ENCODE peak calls at places on chromosomes 4 and X, in ten cellular contexts. One of them, this sample, is unnamed.

GRCh38 chrX:64977830-64978229 is 1.6 kb upstream of the ZC4H2 start:
- DNase-seq in K562: no peak
- DNase-seq in fibroblast of the aortic adventitia: no peak
- DNase-seq in A673: no peak
- DNase-seq in uterus: no peak
- DNase-seq in pancreas: no peak
- DNase-seq in IMR-90: peak
- DNase-seq in stomach: no peak
- DNase-seq in OCI-LY7: no peak
- DNase-seq in right atrium auricular region: no peak
- DNase-seq in this sample: no peak

GRCh38 chr4:3096207-3096606 is 21.7 kb downstream of the HTT start:
- DNase-seq in K562: no peak
- DNase-seq in fibroblast of the aortic adventitia: no peak
- DNase-seq in A673: no peak
- DNase-seq in uterus: no peak
- DNase-seq in pancreas: no peak
- DNase-seq in IMR-90: no peak
- DNase-seq in stomach: no peak
- DNase-seq in OCI-LY7: no peak
- DNase-seq in right atrium auricular region: no peak
- DNase-seq in this sample: no peak

GRCh38 chr4:148445071-148445902 is 3.1 kb upstream of the NR3C2 start:
- DNase-seq in K562: peak
- DNase-seq in fibroblast of the aortic adventitia: no peak
- DNase-seq in A673: peak
- DNase-seq in uterus: peak
- DNase-seq in pancreas: peak
- DNase-seq in IMR-90: no peak
- DNase-seq in stomach: peak
- DNase-seq in OCI-LY7: peak
- DNase-seq in right atrium auricular region: peak
- DNase-seq in this sample: no peak

GRCh38 chr4:68372588-68372987 is 22.7 kb upstream of the YTHDC1 start:
- DNase-seq in K562: no peak
- DNase-seq in fibroblast of the aortic adventitia: no peak
- DNase-seq in A673: no peak
- DNase-seq in uterus: no peak
- DNase-seq in pancreas: no peak
- DNase-seq in IMR-90: peak
- DNase-seq in stomach: no peak
- DNase-seq in OCI-LY7: no peak
- DNase-seq in right atrium auricular region: no peak
- DNase-seq in this sample: no peak

GRCh38 chr4:174582463-174582862 is 60.2 kb upstream of the HPGD start:
- DNase-seq in K562: no peak
- DNase-seq in fibroblast of the aortic adventitia: no peak
- DNase-seq in A673: no peak
- DNase-seq in uterus: no peak
- DNase-seq in pancreas: no peak
- DNase-seq in IMR-90: no peak
- DNase-seq in stomach: no peak
- DNase-seq in OCI-LY7: no peak
- DNase-seq in right atrium auricular region: no peak
- DNase-seq in this sample: no peak

GRCh38 chr4:19030048-19030447 is 1008.5 kb upstream of the LCORL start:
- DNase-seq in K562: no peak
- DNase-seq in fibroblast of the aortic adventitia: no peak
- DNase-seq in A673: no peak
- DNase-seq in uterus: no peak
- DNase-seq in pancreas: no peak
- DNase-seq in IMR-90: peak
- DNase-seq in stomach: no peak
- DNase-seq in OCI-LY7: no peak
- DNase-seq in right atrium auricular region: no peak
- DNase-seq in this sample: no peak

GRCh38 chr4:168881754-168882153 is 128.3 kb downstream of the CBR4 start:
- DNase-seq in K562: no peak
- DNase-seq in fibroblast of the aortic adventitia: no peak
- DNase-seq in A673: no peak
- DNase-seq in uterus: no peak
- DNase-seq in pancreas: no peak
- DNase-seq in IMR-90: no peak
- DNase-seq in stomach: no peak
- DNase-seq in OCI-LY7: no peak
- DNase-seq in right atrium auricular region: no peak
- DNase-seq in this sample: no peak

GRCh38 chr4:153393397-153393796 is 48.9 kb downstream of the MND1 start:
- DNase-seq in K562: no peak
- DNase-seq in fibroblast of the aortic adventitia: peak
- DNase-seq in A673: no peak
- DNase-seq in uterus: no peak
- DNase-seq in pancreas: peak
- DNase-seq in IMR-90: peak
- DNase-seq in stomach: no peak
- DNase-seq in OCI-LY7: no peak
- DNase-seq in right atrium auricular region: no peak
- DNase-seq in this sample: no peak

GRCh38 chr4:182443070-182443469 is 199.9 kb downstream of the TENM3 start:
- DNase-seq in K562: no peak
- DNase-seq in fibroblast of the aortic adventitia: no peak
- DNase-seq in A673: no peak
- DNase-seq in uterus: no peak
- DNase-seq in pancreas: no peak
- DNase-seq in IMR-90: no peak
- DNase-seq in stomach: no peak
- DNase-seq in OCI-LY7: no peak
- DNase-seq in right atrium auricular region: no peak
- DNase-seq in this sample: no peak

GRCh38 chr4:161841759-161842158 is 322.0 kb downstream of the FSTL5 start:
- DNase-seq in K562: no peak
- DNase-seq in fibroblast of the aortic adventitia: no peak
- DNase-seq in A673: no peak
- DNase-seq in uterus: no peak
- DNase-seq in pancreas: no peak
- DNase-seq in IMR-90: no peak
- DNase-seq in stomach: no peak
- DNase-seq in OCI-LY7: no peak
- DNase-seq in right atrium auricular region: no peak
- DNase-seq in this sample: no peak

GRCh38 chr4:141416677-141417363 is 196.1 kb downstream of the ZNF330 start:
- DNase-seq in K562: no peak
- DNase-seq in fibroblast of the aortic adventitia: peak
- DNase-seq in A673: no peak
- DNase-seq in uterus: no peak
- DNase-seq in pancreas: no peak
- DNase-seq in IMR-90: peak
- DNase-seq in stomach: no peak
- DNase-seq in OCI-LY7: no peak
- DNase-seq in right atrium auricular region: no peak
- DNase-seq in this sample: no peak

GRCh38 chr4:3411676-3412075 is 30.1 kb upstream of the HGFAC start:
- DNase-seq in K562: no peak
- DNase-seq in fibroblast of the aortic adventitia: no peak
- DNase-seq in A673: no peak
- DNase-seq in uterus: no peak
- DNase-seq in pancreas: no peak
- DNase-seq in IMR-90: no peak
- DNase-seq in stomach: no peak
- DNase-seq in OCI-LY7: no peak
- DNase-seq in right atrium auricular region: no peak
- DNase-seq in this sample: no peak

DNA sequence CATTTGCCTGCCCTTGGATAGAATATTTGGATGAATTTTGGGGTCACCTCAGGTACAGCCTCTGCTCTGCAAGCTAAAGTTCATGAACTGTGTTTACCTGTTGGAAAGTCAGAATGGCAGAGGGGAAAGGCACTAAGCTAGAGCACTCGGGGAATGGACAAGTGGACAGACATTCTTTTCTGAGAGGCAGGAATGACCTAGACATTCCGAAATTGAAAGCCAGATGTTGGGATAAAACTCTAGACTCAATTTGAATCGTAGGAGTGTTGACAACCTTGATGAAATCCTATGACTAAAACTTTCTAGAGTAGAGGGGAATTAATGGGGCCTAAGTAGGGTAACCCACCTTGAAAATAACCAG is 56.1 kb downstream of the LUZP4 start:
- DNase-seq in K562: no peak
- DNase-seq in fibroblast of the aortic adventitia: peak
- DNase-seq in A673: no peak
- DNase-seq in uterus: no peak
- DNase-seq in pancreas: no peak
- DNase-seq in IMR-90: no peak
- DNase-seq in stomach: no peak
- DNase-seq in OCI-LY7: no peak
- DNase-seq in right atrium auricular region: no peak
- DNase-seq in this sample: no peak
- H3K4me3 ChIP-seq in K562: no peak
- H3K4me3 ChIP-seq in fibroblast of the aortic adventitia: no peak
- H3K4me3 ChIP-seq in A673: no peak
- H3K4me3 ChIP-seq in uterus: no peak
- H3K4me3 ChIP-seq in pancreas: no peak
- H3K4me3 ChIP-seq in IMR-90: no peak
- H3K4me3 ChIP-seq in stomach: no peak
- H3K4me3 ChIP-seq in OCI-LY7: no peak
- H3K4me3 ChIP-seq in right atrium auricular region: no peak
- H3K4me3 ChIP-seq in this sample: no peak

DNA sequence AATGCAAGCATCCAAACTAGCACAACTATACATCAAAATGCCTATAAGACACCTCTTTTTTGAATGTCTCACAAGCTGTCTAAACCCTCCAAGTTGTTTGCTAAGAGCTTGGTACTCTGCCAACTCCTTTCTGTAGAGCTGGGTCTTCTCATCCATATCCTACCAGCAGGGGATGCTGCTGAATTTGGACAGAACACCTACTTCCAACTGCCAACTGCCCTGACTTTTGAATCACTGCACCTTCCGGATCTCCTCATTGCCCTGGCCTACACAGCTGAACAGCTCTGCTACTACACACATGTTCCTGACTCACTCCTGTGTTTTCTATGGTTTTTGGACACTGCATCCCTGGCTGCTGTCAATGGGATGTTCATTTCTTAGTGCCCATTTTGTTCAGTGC is 18.7 kb downstream of the FAM184B start:
- DNase-seq in K562: peak
- DNase-seq in fibroblast of the aortic adventitia: peak
- DNase-seq in A673: peak
- DNase-seq in uterus: no peak
- DNase-seq in pancreas: no peak
- DNase-seq in IMR-90: peak
- DNase-seq in stomach: no peak
- DNase-seq in OCI-LY7: peak
- DNase-seq in right atrium auricular region: no peak
- DNase-seq in this sample: peak
- TF ChIP-seq CTCF in K562: peak
- TF ChIP-seq CTCF in fibroblast of the aortic adventitia: peak
- TF ChIP-seq CTCF in A673: peak
- TF ChIP-seq CTCF in uterus: no peak
- TF ChIP-seq CTCF in pancreas: no peak
- TF ChIP-seq CTCF in IMR-90: peak
- TF ChIP-seq CTCF in stomach: no peak
- TF ChIP-seq CTCF in OCI-LY7: peak
- TF ChIP-seq CTCF in right atrium auricular region: no peak
- TF ChIP-seq CTCF in this sample: peak

GRCh38 chrX:136781180-136781797 is 557 bp upstream of the ARHGEF6 start:
- DNase-seq in K562: no peak
- DNase-seq in fibroblast of the aortic adventitia: peak
- DNase-seq in A673: no peak
- DNase-seq in uterus: no peak
- DNase-seq in pancreas: no peak
- DNase-seq in IMR-90: no peak
- DNase-seq in stomach: no peak
- DNase-seq in OCI-LY7: peak
- DNase-seq in right atrium auricular region: no peak
- DNase-seq in this sample: no peak

GRCh38 chrX:136778914-136779313 is 1.8 kb downstream of the ARHGEF6 start:
- DNase-seq in K562: no peak
- DNase-seq in fibroblast of the aortic adventitia: no peak
- DNase-seq in A673: no peak
- DNase-seq in uterus: no peak
- DNase-seq in pancreas: no peak
- DNase-seq in IMR-90: no peak
- DNase-seq in stomach: no peak
- DNase-seq in OCI-LY7: no peak
- DNase-seq in right atrium auricular region: no peak
- DNase-seq in this sample: no peak

GRCh38 chrX:136779346-136779781 is 1.4 kb downstream of the ARHGEF6 start:
- DNase-seq in K562: no peak
- DNase-seq in fibroblast of the aortic adventitia: no peak
- DNase-seq in A673: no peak
- DNase-seq in uterus: no peak
- DNase-seq in pancreas: no peak
- DNase-seq in IMR-90: no peak
- DNase-seq in stomach: no peak
- DNase-seq in OCI-LY7: peak
- DNase-seq in right atrium auricular region: no peak
- DNase-seq in this sample: no peak

GRCh38 chrX:136780738-136781137 is at the start of gene ARHGEF6:
- DNase-seq in K562: no peak
- DNase-seq in fibroblast of the aortic adventitia: peak
- DNase-seq in A673: no peak
- DNase-seq in uterus: no peak
- DNase-seq in pancreas: no peak
- DNase-seq in IMR-90: no peak
- DNase-seq in stomach: no peak
- DNase-seq in OCI-LY7: peak
- DNase-seq in right atrium auricular region: no peak
- DNase-seq in this sample: no peak

DNA sequence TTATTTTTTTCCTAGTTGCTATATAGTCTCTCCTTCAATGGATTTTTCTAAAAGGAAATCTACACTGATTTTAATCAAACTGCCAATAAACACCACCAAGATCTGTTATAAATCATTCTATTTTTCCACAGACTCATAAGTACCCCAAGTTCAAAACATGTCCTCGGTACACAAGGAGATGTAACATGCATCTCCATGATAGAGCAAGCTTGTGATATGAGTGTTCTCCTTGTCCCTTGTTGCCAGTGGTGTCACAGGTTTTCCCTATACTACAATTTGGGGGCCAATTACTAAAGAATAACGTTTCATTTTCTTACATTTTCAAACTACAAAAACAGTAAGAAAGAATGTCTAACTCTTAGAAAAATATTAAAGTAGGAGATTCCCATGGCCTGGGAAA is 491 bp downstream of the ARHGEF6 start:
- DNase-seq in K562: no peak
- DNase-seq in fibroblast of the aortic adventitia: no peak
- DNase-seq in A673: no peak
- DNase-seq in uterus: no peak
- DNase-seq in pancreas: no peak
- DNase-seq in IMR-90: no peak
- DNase-seq in stomach: no peak
- DNase-seq in OCI-LY7: no peak
- DNase-seq in right atrium auricular region: no peak
- DNase-seq in this sample: no peak
- H3K4me3 ChIP-seq in K562: no peak
- H3K4me3 ChIP-seq in fibroblast of the aortic adventitia: no peak
- H3K4me3 ChIP-seq in A673: no peak
- H3K4me3 ChIP-seq in uterus: peak
- H3K4me3 ChIP-seq in pancreas: peak
- H3K4me3 ChIP-seq in IMR-90: no peak
- H3K4me3 ChIP-seq in stomach: peak
- H3K4me3 ChIP-seq in OCI-LY7: peak
- H3K4me3 ChIP-seq in right atrium auricular region: peak
- H3K4me3 ChIP-seq in this sample: no peak

GRCh38 chr4:6549445-6549844 is 25.5 kb upstream of the MAN2B2 start:
- DNase-seq in K562: no peak
- DNase-seq in fibroblast of the aortic adventitia: no peak
- DNase-seq in A673: no peak
- DNase-seq in uterus: no peak
- DNase-seq in pancreas: no peak
- DNase-seq in IMR-90: no peak
- DNase-seq in stomach: no peak
- DNase-seq in OCI-LY7: no peak
- DNase-seq in right atrium auricular region: no peak
- DNase-seq in this sample: no peak
- TF ChIP-seq CTCF in K562: no peak
- TF ChIP-seq CTCF in fibroblast of the aortic adventitia: no peak
- TF ChIP-seq CTCF in A673: no peak
- TF ChIP-seq CTCF in uterus: no peak
- TF ChIP-seq CTCF in pancreas: no peak
- TF ChIP-seq CTCF in IMR-90: no peak
- TF ChIP-seq CTCF in stomach: no peak
- TF ChIP-seq CTCF in OCI-LY7: no peak
- TF ChIP-seq CTCF in right atrium auricular region: no peak
- TF ChIP-seq CTCF in this sample: peak

This sample was measured in LNCaP clone FGC.